ENCODE peak calls at places on chromosome 7, in four cellular contexts. O is GM23338, S is DMS153, B is endothelial cell of umbilical vein. F is an unnamed sample.

GRCh38 chr7:99311702-99312101 is 14.0 kb upstream of the ARPC1A start:
- DNase-seq in O (no peak), S (no peak), B (no peak), F (no peak)

GRCh38 chr7:16078076-16078952 is 343.0 kb downstream of the CRPPA start:
- DNase-seq in O (peak), S (peak), B (peak), F (no peak)

GRCh38 chr7:143025331-143025730 is 1.6 kb downstream of the OR9A2 start:
- DNase-seq in O (no peak), S (no peak), B (no peak), F (no peak)

GRCh38 chr7:20697351-20697750 is 81.9 kb downstream of the ABCB5 start:
- DNase-seq in O (no peak), S (no peak), B (no peak), F (no peak)

GRCh38 chr7:20776942-20777341 is 9.7 kb downstream of the SP8 start:
- DNase-seq in O (peak), S (no peak), B (no peak), F (no peak)

GRCh38 chr7:134856141-134856540 is 76.7 kb downstream of the CALD1 start:
- DNase-seq in O (no peak), S (no peak), B (peak), F (no peak)

GRCh38 chr7:16604054-16604453 is 41.5 kb downstream of the ANKMY2 start:
- DNase-seq in O (no peak), S (no peak), B (peak), F (no peak)

GRCh38 chr7:28986723-28987122 is 28.6 kb upstream of the TRIL start:
- DNase-seq in O (no peak), S (no peak), B (no peak), F (no peak)

GRCh38 chr7:133484135-133484534 is 231.3 kb downstream of the EXOC4 start:
- DNase-seq in O (no peak), S (no peak), B (no peak), F (no peak)

GRCh38 chr7:28484276-28484675 is 72.0 kb downstream of the CREB5 start:
- DNase-seq in O (no peak), S (no peak), B (no peak), F (no peak)